ENCODE peak calls at places on chromosome 13, in five cellular contexts. X, T, I, P and N are unnamed samples.

GRCh38 chr13:38866649-38867048 is 124.0 kb downstream of the STOML3 start:
- DNase-seq in X (no peak), T (no peak), I (no peak), P (no peak), N (no peak)

GRCh38 chr13:104847863-104848262 is 1687.6 kb downstream of the EFNB2 start:
- DNase-seq in X (no peak), T (no peak), I (no peak), P (no peak), N (no peak)

GRCh38 chr13:35699805-35700204 is 223.3 kb upstream of the MAB21L1 start:
- DNase-seq in X (peak; percentile 25), T (no peak), I (no peak), P (peak; percentile 66), N (no peak)

GRCh38 chr13:85806553-85807175 is 7.4 kb upstream of the SLITRK6 start:
- DNase-seq in X (peak; percentile 57), T (no peak), I (no peak), P (peak; percentile 61), N (no peak)

GRCh38 chr13:114049026-114049425 is 75.2 kb upstream of the C13orf46 start:
- DNase-seq in X (no peak), T (no peak), I (peak; percentile 61), P (no peak), N (no peak)

GRCh38 chr13:110327036-110327790 is 20.1 kb downstream of the COL4A2 start:
- DNase-seq in X (no peak), T (no peak), I (no peak), P (no peak), N (no peak)

GRCh38 chr13:44967656-44968451 is 21.4 kb downstream of the NUFIP1 start:
- DNase-seq in X (peak; percentile 44), T (no peak), I (no peak), P (peak; percentile 31), N (no peak)

GRCh38 chr13:111122056-111122455 is 6.9 kb downstream of the ARHGEF7 start:
- DNase-seq in X (no peak), T (no peak), I (no peak), P (peak; percentile 59), N (no peak)

GRCh38 chr13:85141425-85141824 is 657.8 kb downstream of the SLITRK6 start:
- DNase-seq in X (no peak), T (no peak), I (no peak), P (no peak), N (no peak)

GRCh38 chr13:100108913-100109507 is 20.1 kb downstream of the PCCA start:
- DNase-seq in X (no peak), T (no peak), I (no peak), P (peak; percentile 19), N (no peak)

GRCh38 chr13:29548722-29549446 is 46.6 kb downstream of the SLC7A1 start:
- DNase-seq in X (peak; percentile 72), T (no peak), I (no peak), P (peak; percentile 39), N (no peak)